ENCODE peak calls at places on chromosome X, in eight cellular contexts. B is activated CD4-positive, alpha-beta T cell treated with anti-CD3 and anti-CD28 coated beads for 1 hour; Z is breast epithelium; I is activated CD8-positive, alpha-beta memory T cell treated with anti-CD3 and anti-CD28 coated beads, Interleukin-2, amount 50 U/mL, for 48 hours; C is stimulated activated CD4-positive, alpha-beta T cell treated with anti-CD3 and anti-CD28 coated beads, Interleukin-1b, Interleukin-23, amount 100 ng/mL, for 24 hours; S is GM06990; R is mucosa of descending colon; G is right atrium auricular region. D is an unnamed sample.

GRCh38 chrX:85244411-85245210 is 820 bp downstream of the ZNF711 start:
- DNase-seq in S (peak; percentile 40), I (no peak), R (peak; percentile 31), Z (no peak), B (no peak), G (no peak), C (no peak), D (no peak)

GRCh38 chrX:122046226-122046625 is 998.8 kb downstream of the GLUD2 start:
- DNase-seq in B (no peak), S (no peak), I (no peak), Z (no peak), G (no peak), R (no peak), C (no peak), D (no peak)

GRCh38 chrX:41275661-41276609 is 58.0 kb upstream of the DDX3X start:
- DNase-seq in Z (peak; percentile 32), C (no peak), S (peak; percentile 50), B (peak; percentile 30), I (peak; percentile 67), R (peak; percentile 69), G (no peak), D (peak; percentile 62)

GRCh38 chrX:112631892-112632291 is 47.8 kb downstream of the LHFPL1 start:
- DNase-seq in B (no peak), I (no peak), S (no peak), R (no peak), G (no peak), C (no peak), Z (no peak), D (no peak)

GRCh38 chrX:35741142-35741541 is 57.0 kb upstream of the MAGEB16 start:
- DNase-seq in G (no peak), S (no peak), B (no peak), C (no peak), Z (no peak), I (no peak), R (no peak), D (no peak)

GRCh38 chrX:68703369-68703768 is 55.9 kb downstream of the STARD8 start:
- DNase-seq in S (no peak), C (no peak), I (no peak), Z (no peak), B (no peak), G (no peak), R (no peak), D (no peak)

GRCh38 chrX:10634681-10635161 is 14.3 kb upstream of the MID1 start:
- DNase-seq in S (no peak), R (no peak), G (no peak), I (no peak), Z (no peak), C (no peak), B (no peak), D (no peak)

GRCh38 chrX:63735882-63736281 is 49.1 kb downstream of the ARHGEF9 start:
- DNase-seq in R (no peak), B (no peak), G (no peak), Z (no peak), S (no peak), I (no peak), C (no peak), D (no peak)

GRCh38 chrX:110210417-110211139 is 107.3 kb downstream of the AMMECR1 start:
- DNase-seq in Z (no peak), R (no peak), I (no peak), S (no peak), C (no peak), B (no peak), G (no peak), D (no peak)

GRCh38 chrX:121389976-121390709 is 342.7 kb downstream of the GLUD2 start:
- DNase-seq in S (no peak), G (no peak), B (no peak), C (no peak), R (no peak), I (no peak), Z (no peak), D (no peak)

GRCh38 chrX:19877431-19877830 is 10.0 kb downstream of the SH3KBP1 start:
- DNase-seq in G (no peak), R (no peak), B (no peak), Z (no peak), C (no peak), I (no peak), S (no peak), D (no peak)

GRCh38 chrX:50814701-50815476 is 895 bp upstream of the SHROOM4 start:
- DNase-seq in Z (no peak), G (no peak), C (no peak), I (no peak), S (no peak), R (no peak), B (no peak), D (no peak)

GRCh38 chrX:20011608-20012007 is 20.7 kb upstream of the BCLAF3 start:
- DNase-seq in Z (no peak), I (no peak), B (no peak), S (no peak), R (no peak), G (no peak), C (no peak), D (no peak)

GRCh38 chrX:153592091-153592833 is 6.7 kb downstream of the CCNQ start:
- DNase-seq in C (no peak), R (no peak), B (no peak), I (no peak), G (no peak), S (no peak), Z (no peak), D (no peak)

GRCh38 chrX:119374736-119375135 is 24.4 kb upstream of the SLC25A43 start:
- DNase-seq in B (no peak), G (no peak), C (no peak), S (no peak), Z (no peak), R (no peak), I (no peak), D (no peak)

GRCh38 chrX:274904-275475 is 6.2 kb upstream of the PLCXD1 start:
- DNase-seq in G (no peak), C (no peak), R (peak; percentile 83), B (no peak), S (no peak), Z (no peak), I (no peak), D (peak; percentile 88)

GRCh38 chrX:53305996-53306937 is 24.9 kb upstream of the IQSEC2 start:
- DNase-seq in C (no peak), S (no peak), Z (no peak), B (no peak), R (no peak), I (no peak), G (no peak), D (no peak)

GRCh38 chrX:115467961-115468360 is 93.0 kb upstream of the PLS3 start:
- DNase-seq in I (no peak), G (no peak), S (no peak), Z (no peak), C (no peak), B (no peak), R (no peak), D (no peak)

GRCh38 chrX:138669693-138670092 is 41.8 kb downstream of the FGF13 start:
- DNase-seq in C (no peak), I (no peak), S (no peak), Z (no peak), G (no peak), R (no peak), B (no peak), D (no peak)

GRCh38 chrX:55057691-55058249 is 17.1 kb upstream of the PAGE2B start:
- DNase-seq in S (no peak), B (no peak), Z (no peak), I (no peak), R (no peak), C (no peak), G (no peak), D (no peak)

GRCh38 chrX:65686246-65686645 is 18.8 kb downstream of the MSN start:
- DNase-seq in C (no peak), B (no peak), R (no peak), S (no peak), I (no peak), G (no peak), Z (no peak), D (no peak)

GRCh38 chrX:115147220-115147619 is 42.0 kb upstream of the RBMXL3 start:
- DNase-seq in G (no peak), R (no peak), Z (no peak), I (no peak), S (no peak), C (no peak), B (no peak), D (no peak)

GRCh38 chrX:70998402-70999027 is 67.6 kb upstream of the SLC7A3 start:
- DNase-seq in C (no peak), I (no peak), Z (peak; percentile 70), B (no peak), R (no peak), S (no peak), G (no peak), D (no peak)

GRCh38 chrX:7801706-7802105 is 41.3 kb upstream of the VCX start:
- DNase-seq in S (no peak), I (no peak), C (no peak), B (no peak), G (no peak), R (no peak), Z (no peak), D (no peak)

GRCh38 chrX:150201841-150202240 is 161.3 kb upstream of the MAMLD1 start:
- DNase-seq in B (no peak), I (no peak), Z (no peak), C (no peak), S (no peak), G (no peak), R (no peak), D (no peak)

GRCh38 chrX:19332983-19333382 is 10.7 kb upstream of the PDHA1 start:
- DNase-seq in I (no peak), B (no peak), G (no peak), C (no peak), R (no peak), Z (no peak), S (no peak), D (no peak)

GRCh38 chrX:55489315-55490009 is at the start of gene USP51:
- DNase-seq in B (no peak), R (peak; percentile 57), S (peak; percentile 41), C (no peak), Z (peak; percentile 42), I (peak; percentile 53), G (peak; percentile 58), D (peak; percentile 49)

GRCh38 chrX:110992611-110993010 is 103.4 kb upstream of the PAK3 start:
- DNase-seq in S (peak; percentile 1), R (no peak), C (peak; percentile 0), I (no peak), G (no peak), Z (no peak), B (no peak), D (no peak)

GRCh38 chrX:1453390-1453783 is 678 bp upstream of the ASMTL start:
- DNase-seq in S (no peak), R (peak; percentile 94), B (no peak), C (no peak), G (no peak), I (no peak), Z (no peak), D (no peak)

GRCh38 chrX:107047622-107048021 is 47.6 kb upstream of the MORC4 start:
- DNase-seq in C (no peak), I (no peak), B (no peak), S (no peak), R (no peak), Z (no peak), G (no peak), D (no peak)

GRCh38 chrX:34901761-34902160 is 40.8 kb upstream of the FAM47B start:
- DNase-seq in R (no peak), B (no peak), S (no peak), G (no peak), C (no peak), I (no peak), Z (no peak), D (no peak)

GRCh38 chrX:149720021-149720689 is 8.3 kb downstream of the MAGEA11 start:
- DNase-seq in C (no peak), B (no peak), I (no peak), S (no peak), R (no peak), Z (no peak), G (no peak), D (no peak)

GRCh38 chrX:67619253-67619652 is 75.4 kb downstream of the AR start:
- DNase-seq in S (no peak), I (no peak), B (no peak), R (no peak), Z (no peak), C (no peak), G (no peak), D (no peak)

GRCh38 chrX:87098477-87098876 is 419.1 kb upstream of the KLHL4 start:
- DNase-seq in I (no peak), C (no peak), Z (no peak), R (no peak), B (no peak), G (no peak), S (no peak), D (no peak)